ENCODE peak calls at places on chromosomes 2 and 18, in seven cellular contexts. One of them, this sample, is unnamed.

GRCh38 chr2:3299130-3299529 is 78.5 kb downstream of the EIPR1 start:
- DNase-seq in GM10248: no peak
- DNase-seq in cardiac muscle cell: no peak
- DNase-seq in colonic mucosa: no peak
- DNase-seq in endodermal cell: no peak
- DNase-seq in brain microvascular endothelial cell: no peak
- DNase-seq in left ventricle myocardium inferior: no peak
- DNase-seq in this sample: no peak

GRCh38 chr2:63856302-63856600 is 14.6 kb downstream of the UGP2 start:
- DNase-seq in cardiac muscle cell: no peak
- DNase-seq in brain microvascular endothelial cell: no peak
- DNase-seq in endodermal cell: no peak
- DNase-seq in colonic mucosa: no peak
- DNase-seq in GM10248: no peak
- DNase-seq in left ventricle myocardium inferior: no peak
- DNase-seq in this sample: no peak

GRCh38 chr2:203022751-203023150 is 8.1 kb downstream of the NBEAL1 start:
- DNase-seq in left ventricle myocardium inferior: no peak
- DNase-seq in GM10248: no peak
- DNase-seq in cardiac muscle cell: no peak
- DNase-seq in brain microvascular endothelial cell: no peak
- DNase-seq in endodermal cell: no peak
- DNase-seq in colonic mucosa: no peak
- DNase-seq in this sample: no peak

GRCh38 chr2:169928463-169928864 is 101.2 kb downstream of the UBR3 start:
- DNase-seq in colonic mucosa: no peak
- DNase-seq in cardiac muscle cell: peak; percentile 63
- DNase-seq in brain microvascular endothelial cell: peak; percentile 9
- DNase-seq in left ventricle myocardium inferior: no peak
- DNase-seq in endodermal cell: no peak
- DNase-seq in GM10248: peak; percentile 31
- DNase-seq in this sample: peak; percentile 31

GRCh38 chr2:178328037-178328436 is 122.9 kb downstream of the PRKRA start:
- DNase-seq in endodermal cell: no peak
- DNase-seq in brain microvascular endothelial cell: peak; percentile 7
- DNase-seq in cardiac muscle cell: no peak
- DNase-seq in left ventricle myocardium inferior: no peak
- DNase-seq in GM10248: no peak
- DNase-seq in colonic mucosa: no peak
- DNase-seq in this sample: no peak

GRCh38 chr2:217418090-217418489 is 558.2 kb upstream of the TNP1 start:
- DNase-seq in cardiac muscle cell: no peak
- DNase-seq in brain microvascular endothelial cell: peak; percentile 40
- DNase-seq in endodermal cell: no peak
- DNase-seq in left ventricle myocardium inferior: no peak
- DNase-seq in GM10248: no peak
- DNase-seq in colonic mucosa: no peak
- DNase-seq in this sample: peak; percentile 90

GRCh38 chr2:33131820-33132219 is 185.1 kb downstream of the LTBP1 start:
- DNase-seq in cardiac muscle cell: no peak
- DNase-seq in endodermal cell: no peak
- DNase-seq in brain microvascular endothelial cell: no peak
- DNase-seq in colonic mucosa: no peak
- DNase-seq in left ventricle myocardium inferior: no peak
- DNase-seq in GM10248: no peak
- DNase-seq in this sample: no peak

GRCh38 chr2:127670957-127671290 is 4.4 kb downstream of the LIMS2 start:
- DNase-seq in left ventricle myocardium inferior: no peak
- DNase-seq in GM10248: no peak
- DNase-seq in colonic mucosa: no peak
- DNase-seq in cardiac muscle cell: no peak
- DNase-seq in brain microvascular endothelial cell: no peak
- DNase-seq in endodermal cell: no peak
- DNase-seq in this sample: no peak

GRCh38 chr2:207148025-207148424 is 17.7 kb downstream of the KLF7 start:
- DNase-seq in colonic mucosa: no peak
- DNase-seq in endodermal cell: no peak
- DNase-seq in GM10248: no peak
- DNase-seq in left ventricle myocardium inferior: no peak
- DNase-seq in brain microvascular endothelial cell: no peak
- DNase-seq in cardiac muscle cell: no peak
- DNase-seq in this sample: peak; percentile 51

GRCh38 chr2:181364492-181365175 is 92.6 kb upstream of the ITGA4 start:
- DNase-seq in colonic mucosa: no peak
- DNase-seq in GM10248: no peak
- DNase-seq in endodermal cell: no peak
- DNase-seq in left ventricle myocardium inferior: no peak
- DNase-seq in brain microvascular endothelial cell: peak; percentile 12
- DNase-seq in cardiac muscle cell: no peak
- DNase-seq in this sample: peak; percentile 25

GRCh38 chr2:61272421-61273070 is 110.6 kb downstream of the C2orf74 start:
- DNase-seq in GM10248: no peak
- DNase-seq in cardiac muscle cell: no peak
- DNase-seq in left ventricle myocardium inferior: no peak
- DNase-seq in endodermal cell: no peak
- DNase-seq in colonic mucosa: no peak
- DNase-seq in brain microvascular endothelial cell: no peak
- DNase-seq in this sample: peak; percentile 27

GRCh38 chr2:108905176-108905575 is 83.8 kb downstream of the EDAR start:
- DNase-seq in endodermal cell: peak; percentile 28
- DNase-seq in left ventricle myocardium inferior: peak; percentile 37
- DNase-seq in GM10248: no peak
- DNase-seq in brain microvascular endothelial cell: no peak
- DNase-seq in colonic mucosa: peak; percentile 17
- DNase-seq in cardiac muscle cell: no peak
- DNase-seq in this sample: no peak

GRCh38 chr18:38415811-38416210 is 850.2 kb upstream of the CELF4 start:
- DNase-seq in endodermal cell: no peak
- DNase-seq in GM10248: no peak
- DNase-seq in left ventricle myocardium inferior: no peak
- DNase-seq in cardiac muscle cell: no peak
- DNase-seq in brain microvascular endothelial cell: no peak
- DNase-seq in colonic mucosa: no peak
- DNase-seq in this sample: no peak

GRCh38 chr2:99675110-99675661 is 185.4 kb upstream of the REV1 start:
- DNase-seq in endodermal cell: no peak
- DNase-seq in brain microvascular endothelial cell: no peak
- DNase-seq in colonic mucosa: no peak
- DNase-seq in GM10248: no peak
- DNase-seq in cardiac muscle cell: no peak
- DNase-seq in left ventricle myocardium inferior: no peak
- DNase-seq in this sample: no peak

GRCh38 chr2:227374158-227374557 is 4.9 kb downstream of the TM4SF20 start:
- DNase-seq in colonic mucosa: no peak
- DNase-seq in brain microvascular endothelial cell: no peak
- DNase-seq in cardiac muscle cell: no peak
- DNase-seq in left ventricle myocardium inferior: no peak
- DNase-seq in endodermal cell: no peak
- DNase-seq in GM10248: no peak
- DNase-seq in this sample: peak; percentile 7

GRCh38 chr2:47008381-47009280 is 93.0 kb upstream of the MCFD2 start:
- DNase-seq in brain microvascular endothelial cell: peak; percentile 53
- DNase-seq in colonic mucosa: no peak
- DNase-seq in left ventricle myocardium inferior: peak; percentile 63
- DNase-seq in cardiac muscle cell: peak; percentile 89
- DNase-seq in GM10248: no peak
- DNase-seq in endodermal cell: no peak
- DNase-seq in this sample: peak; percentile 61

GRCh38 chr2:175431054-175431780 is 249.7 kb upstream of the ATP5MC3 start:
- DNase-seq in endodermal cell: no peak
- DNase-seq in brain microvascular endothelial cell: no peak
- DNase-seq in cardiac muscle cell: no peak
- DNase-seq in colonic mucosa: no peak
- DNase-seq in left ventricle myocardium inferior: no peak
- DNase-seq in GM10248: no peak
- DNase-seq in this sample: no peak

GRCh38 chr2:86393521-86394490 is 47.4 kb upstream of the KDM3A start:
- DNase-seq in endodermal cell: no peak
- DNase-seq in left ventricle myocardium inferior: peak; percentile 30
- DNase-seq in colonic mucosa: peak; percentile 41
- DNase-seq in brain microvascular endothelial cell: peak; percentile 19
- DNase-seq in cardiac muscle cell: peak; percentile 36
- DNase-seq in GM10248: no peak
- DNase-seq in this sample: no peak

GRCh38 chr2:201116959-201117734 is 1.2 kb downstream of the CFLAR start:
- DNase-seq in cardiac muscle cell: no peak
- DNase-seq in endodermal cell: peak; percentile 63
- DNase-seq in GM10248: peak; percentile 57
- DNase-seq in left ventricle myocardium inferior: peak; percentile 77
- DNase-seq in brain microvascular endothelial cell: peak; percentile 81
- DNase-seq in colonic mucosa: peak; percentile 65
- DNase-seq in this sample: peak; percentile 81

GRCh38 chr2:28419003-28419704 is 26.5 kb downstream of the FOSL2 start:
- DNase-seq in colonic mucosa: no peak
- DNase-seq in left ventricle myocardium inferior: no peak
- DNase-seq in cardiac muscle cell: no peak
- DNase-seq in GM10248: no peak
- DNase-seq in brain microvascular endothelial cell: no peak
- DNase-seq in endodermal cell: no peak
- DNase-seq in this sample: no peak

GRCh38 chr2:164495491-164496223 is 125.6 kb downstream of the GRB14 start:
- DNase-seq in colonic mucosa: no peak
- DNase-seq in endodermal cell: peak; percentile 57
- DNase-seq in left ventricle myocardium inferior: no peak
- DNase-seq in cardiac muscle cell: peak; percentile 14
- DNase-seq in GM10248: no peak
- DNase-seq in brain microvascular endothelial cell: peak; percentile 44
- DNase-seq in this sample: peak; percentile 53

GRCh38 chr2:23684540-23685176 is 242.3 kb downstream of the ATAD2B start:
- DNase-seq in brain microvascular endothelial cell: no peak
- DNase-seq in cardiac muscle cell: no peak
- DNase-seq in left ventricle myocardium inferior: no peak
- DNase-seq in GM10248: no peak
- DNase-seq in colonic mucosa: no peak
- DNase-seq in endodermal cell: peak; percentile 64
- DNase-seq in this sample: no peak

GRCh38 chr2:236503100-236503499 is 66.5 kb upstream of the ACKR3 start:
- DNase-seq in left ventricle myocardium inferior: no peak
- DNase-seq in endodermal cell: peak; percentile 70
- DNase-seq in cardiac muscle cell: no peak
- DNase-seq in colonic mucosa: no peak
- DNase-seq in GM10248: no peak
- DNase-seq in brain microvascular endothelial cell: no peak
- DNase-seq in this sample: no peak
- TF ChIP-seq CTCF in left ventricle myocardium inferior: no peak
- TF ChIP-seq CTCF in endodermal cell: peak; percentile 66
- TF ChIP-seq CTCF in cardiac muscle cell: peak; percentile 19
- TF ChIP-seq CTCF in colonic mucosa: no peak
- TF ChIP-seq CTCF in GM10248: peak; percentile 22
- TF ChIP-seq CTCF in brain microvascular endothelial cell: peak; percentile 48
- TF ChIP-seq CTCF in this sample: peak; percentile 32

DNA sequence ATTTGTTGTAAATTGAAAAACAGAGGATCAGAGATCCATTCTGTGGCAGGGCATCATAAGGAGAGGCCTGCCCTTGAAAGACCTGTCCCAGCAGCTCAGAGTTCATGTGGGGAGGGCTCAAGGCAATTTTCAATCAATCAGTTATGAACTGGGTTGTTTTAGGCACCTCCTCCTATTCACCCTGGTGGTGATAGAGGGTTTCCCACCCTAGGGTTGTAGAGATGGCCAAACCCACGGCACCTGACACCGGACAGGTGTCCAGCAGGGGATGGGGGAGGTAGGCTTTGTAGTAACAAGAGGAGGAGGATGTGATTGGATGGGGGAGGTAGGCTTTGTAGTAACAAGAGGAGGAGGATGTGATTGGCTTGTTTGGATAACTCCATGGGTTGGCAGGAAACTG is 205.7 kb downstream of the SOCS6 start:
- DNase-seq in cardiac muscle cell: no peak
- DNase-seq in endodermal cell: no peak
- DNase-seq in brain microvascular endothelial cell: no peak
- DNase-seq in left ventricle myocardium inferior: no peak
- DNase-seq in GM10248: no peak
- DNase-seq in colonic mucosa: no peak
- DNase-seq in this sample: no peak
- TF ChIP-seq CTCF in cardiac muscle cell: no peak
- TF ChIP-seq CTCF in endodermal cell: peak; percentile 25
- TF ChIP-seq CTCF in brain microvascular endothelial cell: no peak
- TF ChIP-seq CTCF in left ventricle myocardium inferior: no peak
- TF ChIP-seq CTCF in GM10248: no peak
- TF ChIP-seq CTCF in colonic mucosa: no peak
- TF ChIP-seq CTCF in this sample: peak; percentile 17

GRCh38 chr2:31080361-31080760 is 57.9 kb downstream of the GALNT14 start:
- DNase-seq in GM10248: no peak
- DNase-seq in endodermal cell: no peak
- DNase-seq in left ventricle myocardium inferior: no peak
- DNase-seq in cardiac muscle cell: no peak
- DNase-seq in brain microvascular endothelial cell: no peak
- DNase-seq in colonic mucosa: no peak
- DNase-seq in this sample: no peak

GRCh38 chr2:31078579-31079105 is 59.6 kb downstream of the GALNT14 start:
- DNase-seq in endodermal cell: no peak
- DNase-seq in left ventricle myocardium inferior: no peak
- DNase-seq in cardiac muscle cell: no peak
- DNase-seq in colonic mucosa: no peak
- DNase-seq in brain microvascular endothelial cell: no peak
- DNase-seq in GM10248: no peak
- DNase-seq in this sample: no peak

GRCh38 chr2:31082002-31082401 is 56.2 kb downstream of the GALNT14 start:
- DNase-seq in cardiac muscle cell: peak; percentile 13
- DNase-seq in GM10248: no peak
- DNase-seq in colonic mucosa: no peak
- DNase-seq in endodermal cell: no peak
- DNase-seq in brain microvascular endothelial cell: no peak
- DNase-seq in left ventricle myocardium inferior: no peak
- DNase-seq in this sample: no peak

GRCh38 chr2:31081497-31081896 is 56.7 kb downstream of the GALNT14 start:
- DNase-seq in cardiac muscle cell: no peak
- DNase-seq in left ventricle myocardium inferior: no peak
- DNase-seq in brain microvascular endothelial cell: no peak
- DNase-seq in colonic mucosa: no peak
- DNase-seq in GM10248: no peak
- DNase-seq in endodermal cell: no peak
- DNase-seq in this sample: no peak

GRCh38 chr2:31079665-31080064 is 58.6 kb downstream of the GALNT14 start:
- DNase-seq in GM10248: no peak
- DNase-seq in cardiac muscle cell: peak; percentile 62
- DNase-seq in brain microvascular endothelial cell: no peak
- DNase-seq in left ventricle myocardium inferior: no peak
- DNase-seq in endodermal cell: peak; percentile 87
- DNase-seq in colonic mucosa: no peak
- DNase-seq in this sample: no peak
- TF ChIP-seq CTCF in GM10248: no peak
- TF ChIP-seq CTCF in cardiac muscle cell: no peak
- TF ChIP-seq CTCF in brain microvascular endothelial cell: peak; percentile 53
- TF ChIP-seq CTCF in left ventricle myocardium inferior: peak; percentile 28
- TF ChIP-seq CTCF in endodermal cell: peak; percentile 86
- TF ChIP-seq CTCF in colonic mucosa: no peak
- TF ChIP-seq CTCF in this sample: peak; percentile 23

DNA sequence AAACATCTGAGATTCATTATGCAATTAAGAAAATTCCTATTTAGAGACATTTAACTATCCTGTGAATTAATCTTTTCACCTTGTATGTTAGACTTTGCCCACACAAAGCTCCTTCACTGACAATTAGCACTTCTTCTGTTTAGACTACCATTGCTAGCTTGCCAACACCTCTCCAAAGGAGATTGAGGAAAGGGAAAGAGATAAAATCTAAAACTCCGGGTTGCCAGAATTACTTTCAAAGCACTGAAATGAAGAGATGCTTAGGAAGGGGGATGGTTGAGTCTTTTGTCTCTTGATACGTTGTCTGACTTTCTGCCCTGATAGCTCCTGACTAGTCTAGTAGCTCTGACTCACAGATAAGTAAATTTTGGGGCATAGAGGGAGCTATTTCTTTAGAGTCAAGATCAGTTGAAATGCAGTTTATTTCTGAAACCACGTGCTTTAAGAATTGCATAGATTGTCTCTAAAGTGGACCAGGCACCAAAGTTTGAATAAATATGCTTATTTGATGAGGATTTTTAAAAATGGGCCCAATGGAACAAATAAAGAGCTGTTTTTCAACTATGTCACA is 74.1 kb upstream of the DSEL start:
- DNase-seq in cardiac muscle cell: no peak
- DNase-seq in colonic mucosa: no peak
- DNase-seq in endodermal cell: no peak
- DNase-seq in brain microvascular endothelial cell: peak; percentile 13
- DNase-seq in left ventricle myocardium inferior: no peak
- DNase-seq in GM10248: no peak
- DNase-seq in this sample: peak; percentile 25
- TF ChIP-seq CTCF in cardiac muscle cell: peak; percentile 27
- TF ChIP-seq CTCF in colonic mucosa: no peak
- TF ChIP-seq CTCF in endodermal cell: no peak
- TF ChIP-seq CTCF in brain microvascular endothelial cell: peak; percentile 22
- TF ChIP-seq CTCF in left ventricle myocardium inferior: no peak
- TF ChIP-seq CTCF in GM10248: no peak
- TF ChIP-seq CTCF in this sample: peak; percentile 62

This sample was measured in HFFc6.